ENCODE peak calls at places on chromosomes 5 and 9, in four cellular contexts. One of them, this sample, is unnamed.

GRCh38 chr5:15499528-15500325 is at the start of gene FBXL7:
- DNase-seq in transverse colon: peak
- DNase-seq in stomach: peak
- DNase-seq in K562: no peak
- DNase-seq in this sample: no peak

GRCh38 chr5:136012041-136012804 is 16.6 kb upstream of the TGFBI start:
- DNase-seq in K562: no peak
- DNase-seq in transverse colon: no peak
- DNase-seq in stomach: no peak
- DNase-seq in this sample: no peak

GRCh38 chr5:3350781-3351180 is 244.9 kb upstream of the IRX1 start:
- DNase-seq in K562: no peak
- DNase-seq in transverse colon: no peak
- DNase-seq in stomach: peak
- DNase-seq in this sample: no peak

GRCh38 chr9:85185486-85186217 is 516.1 kb downstream of the NTRK2 start:
- DNase-seq in stomach: no peak
- DNase-seq in transverse colon: no peak
- DNase-seq in K562: no peak
- DNase-seq in this sample: no peak

GRCh38 chr5:43389679-43390329 is 22.4 kb downstream of the CCL28 start:
- DNase-seq in stomach: peak
- DNase-seq in K562: peak
- DNase-seq in transverse colon: peak
- DNase-seq in this sample: no peak

GRCh38 chr5:72160959-72161358 is 53.7 kb downstream of the MAP1B start:
- DNase-seq in stomach: no peak
- DNase-seq in transverse colon: no peak
- DNase-seq in K562: no peak
- DNase-seq in this sample: no peak

GRCh38 chr9:93295031-93295430 is 111.1 kb downstream of the WNK2 start:
- DNase-seq in transverse colon: peak
- DNase-seq in K562: no peak
- DNase-seq in stomach: no peak
- DNase-seq in this sample: no peak

GRCh38 chr5:77181173-77181572 is 29.3 kb upstream of the PDE8B start:
- DNase-seq in K562: no peak
- DNase-seq in transverse colon: no peak
- DNase-seq in stomach: no peak
- DNase-seq in this sample: no peak

GRCh38 chr9:89911721-89912604 is 307.2 kb downstream of the GADD45G start:
- DNase-seq in transverse colon: no peak
- DNase-seq in K562: no peak
- DNase-seq in stomach: no peak
- DNase-seq in this sample: no peak

GRCh38 chr9:94554439-94555331 is at the start of gene PCAT7:
- DNase-seq in stomach: peak
- DNase-seq in transverse colon: peak
- DNase-seq in K562: peak
- DNase-seq in this sample: peak

GRCh38 chr9:8401961-8402701 is 602.6 kb upstream of the DMAC1 start:
- DNase-seq in stomach: no peak
- DNase-seq in K562: no peak
- DNase-seq in transverse colon: no peak
- DNase-seq in this sample: no peak

GRCh38 chr9:613771-614347 is 227.6 kb upstream of the DMRT1 start:
- DNase-seq in K562: no peak
- DNase-seq in stomach: peak
- DNase-seq in transverse colon: peak
- DNase-seq in this sample: peak

GRCh38 chr5:943874-944620 is 51.4 kb downstream of the TRIP13 start:
- DNase-seq in stomach: no peak
- DNase-seq in transverse colon: no peak
- DNase-seq in K562: no peak
- DNase-seq in this sample: no peak

GRCh38 chr9:127449332-127449966 is 1.8 kb downstream of the RPL12 start:
- DNase-seq in transverse colon: no peak
- DNase-seq in K562: no peak
- DNase-seq in stomach: no peak
- DNase-seq in this sample: no peak

GRCh38 chr5:112154940-112155686 is 264.0 kb downstream of the EPB41L4A start:
- DNase-seq in transverse colon: no peak
- DNase-seq in stomach: no peak
- DNase-seq in K562: no peak
- DNase-seq in this sample: no peak

GRCh38 chr5:96410013-96410412 is 23.0 kb downstream of the PCSK1 start:
- DNase-seq in transverse colon: no peak
- DNase-seq in stomach: no peak
- DNase-seq in K562: no peak
- DNase-seq in this sample: no peak

GRCh38 chr9:106893088-106893487 is 30.1 kb downstream of the ZNF462 start:
- DNase-seq in transverse colon: no peak
- DNase-seq in stomach: no peak
- DNase-seq in K562: no peak
- DNase-seq in this sample: no peak

GRCh38 chr9:90925581-90926257 is 124.1 kb downstream of the SYK start:
- DNase-seq in transverse colon: no peak
- DNase-seq in stomach: no peak
- DNase-seq in K562: no peak
- DNase-seq in this sample: no peak

GRCh38 chr5:32531885-32532520 is 53.4 kb upstream of the SUB1 start:
- DNase-seq in transverse colon: peak
- DNase-seq in stomach: no peak
- DNase-seq in K562: no peak
- DNase-seq in this sample: no peak

GRCh38 chr5:154971501-154971900 is 30.6 kb downstream of the MRPL22 start:
- DNase-seq in transverse colon: no peak
- DNase-seq in stomach: no peak
- DNase-seq in K562: no peak
- DNase-seq in this sample: no peak

GRCh38 chr9:86660146-86660545 is 287.2 kb downstream of the GAS1 start:
- DNase-seq in transverse colon: no peak
- DNase-seq in K562: no peak
- DNase-seq in stomach: no peak
- DNase-seq in this sample: no peak

GRCh38 chr9:4375424-4376195 is 75.7 kb upstream of the GLIS3 start:
- DNase-seq in transverse colon: no peak
- DNase-seq in K562: no peak
- DNase-seq in stomach: no peak
- DNase-seq in this sample: no peak

GRCh38 chr9:122444366-122444765 is 33.4 kb downstream of the OR1J1 start:
- DNase-seq in transverse colon: no peak
- DNase-seq in K562: no peak
- DNase-seq in stomach: peak
- DNase-seq in this sample: no peak

GRCh38 chr9:125988479-125989050 is 241.4 kb downstream of the PBX3 start:
- DNase-seq in K562: no peak
- DNase-seq in transverse colon: no peak
- DNase-seq in stomach: no peak
- DNase-seq in this sample: peak

GRCh38 chr5:172322028-172322965 is 38.7 kb upstream of the UBTD2 start:
- DNase-seq in transverse colon: peak
- DNase-seq in stomach: no peak
- DNase-seq in K562: no peak
- DNase-seq in this sample: no peak

GRCh38 chr9:136726631-136727191 is 14.3 kb downstream of the DIPK1B start:
- DNase-seq in K562: no peak
- DNase-seq in stomach: no peak
- DNase-seq in transverse colon: no peak
- DNase-seq in this sample: no peak
- TF ChIP-seq POLR2AphosphoS5 in K562: peak
- TF ChIP-seq POLR2AphosphoS5 in stomach: peak
- TF ChIP-seq POLR2AphosphoS5 in transverse colon: no peak
- TF ChIP-seq POLR2AphosphoS5 in this sample: no peak

GRCh38 chr5:86101966-86102365 is 515.8 kb upstream of the COX7C start:
- DNase-seq in K562: no peak
- DNase-seq in stomach: no peak
- DNase-seq in transverse colon: no peak
- DNase-seq in this sample: no peak
- TF ChIP-seq POLR2A in K562: no peak
- TF ChIP-seq POLR2A in stomach: no peak
- TF ChIP-seq POLR2A in transverse colon: no peak
- TF ChIP-seq POLR2A in this sample: no peak

GRCh38 chr9:136847065-136847826 is 2.0 kb upstream of the PHPT1 start:
- DNase-seq in stomach: peak
- DNase-seq in K562: peak
- DNase-seq in transverse colon: peak
- DNase-seq in this sample: no peak
- TF ChIP-seq POLR2AphosphoS5 in stomach: no peak
- TF ChIP-seq POLR2AphosphoS5 in K562: no peak
- TF ChIP-seq POLR2AphosphoS5 in transverse colon: peak
- TF ChIP-seq POLR2AphosphoS5 in this sample: no peak

DNA sequence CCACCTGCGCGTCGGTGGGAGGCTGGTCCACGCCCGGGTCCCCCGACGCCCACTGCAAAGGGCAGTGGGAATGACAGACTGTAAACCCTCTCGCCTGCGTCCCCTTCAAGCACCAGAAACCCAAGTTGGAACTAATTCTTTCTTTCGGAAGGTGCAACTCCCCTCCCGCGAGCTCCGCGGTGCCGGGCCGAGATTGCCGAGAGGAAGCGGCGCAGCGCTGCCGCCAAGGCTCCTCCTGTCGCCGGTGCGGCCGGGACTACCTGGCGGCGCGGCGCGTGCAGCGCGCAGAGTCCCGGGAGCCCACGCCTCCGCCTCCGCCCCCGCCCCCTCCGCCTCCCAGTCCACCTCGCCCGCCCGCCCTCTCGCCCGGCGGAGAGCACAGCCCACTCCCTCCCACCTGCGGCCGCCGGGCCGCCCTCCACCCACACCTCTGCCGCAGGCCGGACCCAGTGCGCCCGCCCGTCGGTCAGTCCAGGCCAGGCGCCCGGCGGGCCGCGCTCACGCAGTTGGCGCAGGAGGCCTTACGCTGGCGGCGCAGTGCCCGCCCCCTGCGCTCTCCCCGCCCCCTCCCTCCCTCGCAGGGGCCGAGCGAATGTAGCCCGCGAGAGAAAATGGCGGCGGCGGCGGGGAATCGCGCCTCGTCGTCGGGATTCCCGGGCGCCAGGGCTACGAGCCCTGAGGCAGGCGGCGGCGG is at the start of gene MAP3K1:
- DNase-seq in stomach: peak
- DNase-seq in transverse colon: peak
- DNase-seq in K562: peak
- DNase-seq in this sample: peak
- TF ChIP-seq POLR2A in stomach: peak
- TF ChIP-seq POLR2A in transverse colon: peak
- TF ChIP-seq POLR2A in K562: peak
- TF ChIP-seq POLR2A in this sample: peak